ENCODE peak calls at places on chromosomes 7 and 10, in six cellular contexts. C is neural progenitor cell; P is CD8-positive, alpha-beta T cell; D is A673; Z is heart right ventricle; B is ascending aorta. I is an unnamed sample.

GRCh38 chr7:138258194-138258554 is 181.9 kb downstream of the AKR1D1 start:
- DNase-seq in C (no peak), P (no peak), D (peak; percentile 18), Z (no peak), B (no peak), I (no peak)

GRCh38 chr7:98211221-98211675 is at the start of gene BHLHA15:
- DNase-seq in C (peak; percentile 72), P (peak; percentile 23), D (peak; percentile 31), Z (no peak), B (peak; percentile 68), I (peak; percentile 65)

GRCh38 chr7:90564455-90564854 is 31.7 kb upstream of the CDK14 start:
- DNase-seq in C (no peak), P (no peak), D (no peak), Z (no peak), B (no peak), I (no peak)

GRCh38 chr7:41463770-41464470 is 239.0 kb downstream of the INHBA start:
- DNase-seq in C (no peak), P (no peak), D (no peak), Z (no peak), B (no peak), I (no peak)

GRCh38 chr10:31706464-31706863 is 222.2 kb downstream of the ARHGAP12 start:
- DNase-seq in C (no peak), P (no peak), D (no peak), Z (no peak), B (no peak), I (no peak)

GRCh38 chr10:58362026-58362799 is 23.0 kb upstream of the TFAM start:
- DNase-seq in C (no peak), P (no peak), D (no peak), Z (no peak), B (no peak), I (no peak)

GRCh38 chr7:90740364-90740763 is 144.2 kb downstream of the CDK14 start:
- DNase-seq in C (no peak), P (no peak), D (no peak), Z (no peak), B (no peak), I (no peak)

GRCh38 chr7:116953727-116954442 is 584 bp downstream of the ST7 start:
- DNase-seq in C (peak; percentile 80), P (no peak), D (peak; percentile 89), Z (peak; percentile 70), B (peak; percentile 83), I (peak; percentile 53)

GRCh38 chr7:42893341-42894242 is 18.3 kb downstream of the C7orf25 start:
- DNase-seq in C (no peak), P (no peak), D (no peak), Z (no peak), B (no peak), I (no peak)

GRCh38 chr7:64863021-64863420 is 40.1 kb upstream of the ZNF273 start:
- DNase-seq in C (no peak), P (no peak), D (no peak), Z (no peak), B (no peak), I (no peak)

GRCh38 chr7:26237035-26237807 is 35.7 kb downstream of the CBX3 start:
- DNase-seq in C (no peak), P (no peak), D (peak; percentile 32), Z (no peak), B (no peak), I (no peak)

GRCh38 chr10:11806706-11807105 is 16.4 kb upstream of the PROSER2 start:
- DNase-seq in C (no peak), P (no peak), D (no peak), Z (no peak), B (no peak), I (no peak)

GRCh38 chr7:100544949-100545635 is 6.1 kb downstream of the AGFG2 start:
- DNase-seq in C (no peak), P (no peak), D (no peak), Z (no peak), B (no peak), I (no peak)

GRCh38 chr10:102602272-102603045 is 41.8 kb upstream of the TRIM8 start:
- DNase-seq in C (no peak), P (no peak), D (no peak), Z (no peak), B (no peak), I (no peak)

GRCh38 chr7:50285259-50285658 is 19.3 kb upstream of the IKZF1 start:
- DNase-seq in C (no peak), P (no peak), D (no peak), Z (no peak), B (no peak), I (no peak)

GRCh38 chr10:34507217-34507616 is 307.9 kb downstream of the PARD3 start:
- DNase-seq in C (peak; percentile 64), P (no peak), D (no peak), Z (no peak), B (no peak), I (no peak)

GRCh38 chr10:110857265-110858158 is 14.2 kb upstream of the PDCD4 start:
- DNase-seq in C (no peak), P (no peak), D (no peak), Z (no peak), B (no peak), I (no peak)

GRCh38 chr7:19964198-19964597 is 190.8 kb upstream of the TMEM196 start:
- DNase-seq in C (no peak), P (no peak), D (no peak), Z (no peak), B (no peak), I (no peak)

GRCh38 chr7:69664433-69664832 is 66.2 kb downstream of the AUTS2 start:
- DNase-seq in C (no peak), P (no peak), D (no peak), Z (no peak), B (no peak), I (no peak)

GRCh38 chr10:102669206-102670064 is 25.2 kb downstream of the TRIM8 start:
- DNase-seq in C (peak; percentile 48), P (peak; percentile 39), D (no peak), Z (peak; percentile 56), B (peak; percentile 83), I (no peak)

GRCh38 chr7:106679153-106679931 is 18.4 kb upstream of the CCDC71L start:
- DNase-seq in C (no peak), P (no peak), D (no peak), Z (no peak), B (no peak), I (peak; percentile 57)

GRCh38 chr10:112907893-112908292 is 42.2 kb upstream of the TCF7L2 start:
- DNase-seq in C (no peak), P (no peak), D (no peak), Z (no peak), B (no peak), I (no peak)

GRCh38 chr10:90227259-90227658 is 525.9 kb downstream of the KIF20B start:
- DNase-seq in C (no peak), P (no peak), D (no peak), Z (no peak), B (no peak), I (no peak)

GRCh38 chr7:73830872-73831655 is at the start of gene CLDN4:
- DNase-seq in C (peak; percentile 74), P (no peak), D (no peak), Z (no peak), B (no peak), I (peak; percentile 77)

GRCh38 chr10:1360011-1360580 is 303.9 kb downstream of the WDR37 start:
- DNase-seq in C (peak; percentile 54), P (no peak), D (peak; percentile 48), Z (no peak), B (no peak), I (no peak)

GRCh38 chr7:32066441-32066840 is 3.8 kb downstream of the PDE1C start:
- DNase-seq in C (no peak), P (no peak), D (no peak), Z (no peak), B (no peak), I (no peak)

GRCh38 chr7:32070051-32070405 is 179 bp downstream of the PDE1C start:
- DNase-seq in C (no peak), P (no peak), D (no peak), Z (no peak), B (no peak), I (no peak)

GRCh38 chr7:32070406-32071360 is at the start of gene PDE1C:
- DNase-seq in C (peak; percentile 64), P (no peak), D (no peak), Z (peak; percentile 78), B (no peak), I (no peak)

GRCh38 chr7:32069251-32069650 is 956 bp downstream of the PDE1C start:
- DNase-seq in C (no peak), P (no peak), D (no peak), Z (no peak), B (no peak), I (no peak)

DNA sequence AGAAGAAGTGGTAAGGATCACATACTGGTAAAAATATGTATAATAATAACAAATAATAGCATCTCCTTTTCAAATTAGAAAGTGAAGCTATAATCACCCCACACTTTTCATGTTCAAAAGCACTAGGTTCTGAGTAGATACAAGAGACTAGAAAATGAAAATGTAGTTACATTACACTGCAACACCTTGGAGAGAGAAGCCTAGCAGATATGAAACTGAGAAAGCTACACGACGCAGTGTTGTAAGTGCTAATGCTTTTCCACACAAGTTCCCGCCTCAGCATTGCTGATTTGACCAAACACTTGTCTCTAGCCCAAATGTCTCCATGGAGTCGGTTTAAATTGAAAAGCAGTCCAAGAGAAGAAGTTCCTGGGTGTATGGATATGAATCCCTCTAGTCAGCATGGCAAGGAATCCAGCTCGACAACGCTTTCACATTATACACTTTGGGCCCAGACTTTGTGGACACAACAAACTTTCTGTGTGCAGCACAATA is 1.7 kb downstream of the PDE1C start:
- DNase-seq in C (no peak), P (no peak), D (no peak), Z (no peak), B (no peak), I (no peak)
- H3K27me3 ChIP-seq in C (peaks cover 97% of the 10 kb centered on the region), P (no peaks in the 10 kb centered on the region), D (peaks cover 99% of the 10 kb centered on the region), Z (peaks cover 48% of the 10 kb centered on the region), B (no peaks in the 10 kb centered on the region), I (peaks cover 38% of the 10 kb centered on the region)

GRCh38 chr10:50622497-50623298 is 1.1 kb downstream of the SGMS1 start:
- DNase-seq in C (peak; percentile 67), P (peak; percentile 26), D (peak; percentile 39), Z (peak; percentile 44), B (peak; percentile 69), I (no peak)
- TF ChIP-seq CTCF in C (peak; percentile 5), P (no peak), D (no peak), Z (peak; percentile 7), B (no peak), I (no peak)

DNA sequence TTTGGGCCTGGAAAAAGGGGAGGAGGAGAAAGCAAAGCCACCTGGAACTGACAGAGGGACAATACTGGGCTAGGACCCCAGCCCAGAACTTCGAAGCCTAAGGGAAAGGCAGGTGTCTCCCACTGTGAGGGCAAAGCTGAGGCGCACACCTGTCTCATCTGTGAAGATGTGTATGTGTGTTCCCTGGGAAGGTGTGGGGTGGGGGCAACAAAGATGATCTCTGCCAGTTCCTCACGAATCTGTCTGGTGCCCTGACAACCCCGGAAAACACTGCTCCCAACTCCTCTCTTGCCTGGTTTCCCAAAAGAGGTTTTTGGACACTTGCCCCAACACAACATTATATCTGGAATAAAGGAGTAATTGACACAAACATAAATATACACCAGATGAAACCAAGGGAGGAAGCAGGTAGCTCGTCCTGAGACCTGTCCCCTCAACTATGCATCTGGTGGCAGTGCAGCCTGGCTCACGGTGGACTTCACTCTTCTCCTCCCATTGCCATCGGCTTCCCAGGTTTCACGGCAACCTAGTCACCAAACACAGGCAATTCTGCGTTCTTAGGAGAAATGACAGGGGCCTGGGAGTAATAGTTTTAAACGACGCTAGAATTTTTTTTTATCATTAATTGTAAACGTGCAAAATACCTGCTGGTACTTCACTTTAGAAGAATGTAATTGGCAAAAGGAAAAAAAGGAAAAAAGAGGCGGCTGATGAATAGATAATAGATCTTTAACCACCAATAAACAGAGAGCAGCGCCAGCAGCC is 1.7 kb upstream of the EMX2 start:
- DNase-seq in C (no peak), P (no peak), D (no peak), Z (no peak), B (no peak), I (no peak)
- H3K27me3 ChIP-seq in C (peaks cover 98% of the 10 kb centered on the region), P (peaks cover 18% of the 10 kb centered on the region), D (peaks cover 100% of the 10 kb centered on the region), Z (peaks cover 100% of the 10 kb centered on the region), B (peaks cover 45% of the 10 kb centered on the region), I (peaks cover 99% of the 10 kb centered on the region)

GRCh38 chr10:4316166-4316810 is 509.7 kb upstream of the AKR1E2 start:
- DNase-seq in C (no peak), P (no peak), D (no peak), Z (peak; percentile 29), B (peak; percentile 85), I (no peak)
- TF ChIP-seq CTCF in C (no peak), P (no peak), D (no peak), Z (no peak), B (no peak), I (no peak)